ENCODE peak calls at places on chromosomes 12 and 14, in four cellular contexts. Z is suprapubic skin, O is stomach, U is tibial nerve. A is an unnamed sample.

GRCh38 chr12:95083471-95083870 is 10.1 kb upstream of the NR2C1 start:
- DNase-seq in U (no peak), O (no peak), Z (no peak), A (no peak)

GRCh38 chr12:69732088-69732487 is 6.6 kb upstream of the RAB3IP start:
- DNase-seq in Z (no peak), U (no peak), O (no peak), A (no peak)

GRCh38 chr12:89690925-89691324 is 17.7 kb downstream of the ATP2B1 start:
- DNase-seq in U (no peak), Z (no peak), O (no peak), A (no peak)

GRCh38 chr14:26596722-26597030 is 1.2 kb downstream of the NOVA1 start:
- DNase-seq in O (no peak), Z (no peak), U (peak), A (no peak)

GRCh38 chr14:33611405-33612183 is 339.3 kb downstream of the EGLN3 start:
- DNase-seq in O (no peak), U (no peak), Z (no peak), A (no peak)

GRCh38 chr12:66831495-66831894 is 152.6 kb upstream of the GRIP1 start:
- DNase-seq in O (no peak), Z (no peak), U (no peak), A (no peak)

GRCh38 chr12:59972941-59973340 is 377.1 kb downstream of the SLC16A7 start:
- DNase-seq in U (no peak), Z (no peak), O (no peak), A (no peak)

GRCh38 chr12:69475237-69475984 is 5.2 kb downstream of the FRS2 start:
- DNase-seq in U (no peak), Z (no peak), O (no peak), A (no peak)

GRCh38 chr12:122395319-122395718 is 27.1 kb downstream of the CLIP1 start:
- DNase-seq in U (no peak), Z (no peak), O (no peak), A (no peak)

GRCh38 chr12:124862768-124863408 is 776 bp downstream of the SCARB1 start:
- DNase-seq in Z (no peak), U (no peak), O (no peak), A (no peak)

GRCh38 chr12:109443794-109444193 is 33.3 kb downstream of the KCTD10 start:
- DNase-seq in O (no peak), U (no peak), Z (no peak), A (no peak)
- H3K4me3 ChIP-seq in O (no peak), U (no peak), Z (no peak), A (no peak)

GRCh38 chr14:44896275-44897040 is 65.3 kb downstream of the KLHL28 start:
- DNase-seq in U (no peak), O (no peak), Z (no peak), A (no peak)

GRCh38 chr14:44898547-44898946 is 63.2 kb downstream of the KLHL28 start:
- DNase-seq in O (no peak), Z (no peak), U (no peak), A (no peak)

GRCh38 chr14:44895716-44896115 is 66.0 kb downstream of the KLHL28 start:
- DNase-seq in U (no peak), O (no peak), Z (no peak), A (no peak)

GRCh38 chr14:44897844-44898151 is 63.9 kb downstream of the KLHL28 start:
- DNase-seq in O (no peak), U (no peak), Z (no peak), A (no peak)

DNA sequence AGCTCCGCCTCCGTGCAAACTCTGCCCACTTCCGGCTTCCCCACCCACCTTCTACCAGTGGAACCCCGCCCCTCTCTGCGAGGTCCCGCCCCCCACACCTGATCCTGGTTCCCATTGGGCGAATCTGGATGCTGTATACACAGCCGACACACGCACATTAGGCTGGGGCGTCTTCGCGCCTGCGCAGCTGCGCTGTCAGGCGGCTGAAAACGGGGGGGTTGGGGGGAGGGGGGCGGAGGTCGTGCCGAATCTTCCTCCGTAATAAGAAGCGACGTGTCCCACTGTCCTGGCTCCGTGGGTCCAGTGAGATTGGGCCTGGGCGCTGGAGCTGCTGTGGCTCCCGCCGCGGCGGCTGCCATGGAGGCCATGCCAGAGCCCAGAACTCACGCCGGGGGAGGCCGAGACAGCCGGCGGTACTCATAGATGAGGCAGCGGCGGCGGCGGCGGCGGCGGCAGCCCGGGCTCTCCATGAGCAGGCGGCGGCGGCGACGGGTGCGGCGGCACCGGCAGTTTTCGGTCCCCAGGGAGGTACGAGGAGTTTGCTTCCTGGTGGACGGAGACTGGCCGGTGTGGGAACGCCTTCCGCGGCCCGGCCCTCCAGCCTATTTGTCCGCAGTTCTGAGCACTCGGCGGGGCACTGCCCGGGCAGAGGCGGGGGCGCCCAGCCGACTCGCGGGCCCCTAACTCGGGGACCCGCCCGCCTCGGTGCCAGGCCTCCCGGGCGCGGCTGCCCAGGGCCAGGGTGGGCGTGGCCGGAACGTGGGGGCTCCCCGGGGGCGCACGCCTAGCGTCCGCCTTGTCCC is 64.5 kb downstream of the KLHL28 start:
- DNase-seq in U (peak), Z (peak), O (peak), A (peak)
- TF ChIP-seq POLR2A in U (peak), Z (peak), O (no peak), A (peak)

DNA sequence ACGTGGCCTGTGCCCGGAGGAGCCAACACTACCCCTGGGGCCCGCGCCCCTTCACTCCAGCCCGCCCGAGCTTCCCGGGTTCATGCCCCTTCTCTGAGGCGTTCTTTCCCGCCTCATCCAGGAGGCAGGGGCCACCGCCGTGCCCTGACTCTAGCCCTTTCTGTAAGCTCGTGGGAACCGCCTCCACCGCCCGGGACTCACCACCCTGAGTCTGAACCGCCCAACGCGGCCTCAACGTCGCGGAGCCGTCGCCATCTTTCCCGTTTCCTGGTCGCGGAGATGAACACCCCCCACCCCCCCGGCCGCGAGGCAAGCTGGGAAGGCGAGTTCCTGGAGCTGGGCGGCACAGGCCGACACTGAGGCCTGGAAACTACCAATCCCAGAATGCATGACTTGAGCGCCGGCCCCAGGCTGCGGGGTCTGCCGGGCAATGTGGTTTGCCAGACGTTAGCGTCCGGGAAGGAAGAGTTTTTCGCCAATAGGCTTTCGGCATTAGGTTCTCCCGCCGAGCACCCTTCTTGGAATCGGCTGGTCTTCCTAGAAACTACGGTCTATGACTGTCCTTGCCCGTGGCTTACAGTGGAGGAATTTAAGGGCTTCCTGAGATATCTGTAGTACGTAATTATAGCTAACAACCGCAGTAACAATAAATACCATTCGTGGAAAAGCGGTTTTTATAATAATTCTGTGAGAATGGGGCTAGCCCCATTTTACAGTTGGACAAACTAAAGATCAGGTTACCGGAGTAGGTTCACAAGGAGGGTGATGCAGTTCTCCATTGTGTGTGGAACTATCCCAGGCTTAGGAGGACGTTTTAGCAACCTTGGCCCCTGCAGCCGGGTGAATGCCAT is at the start of gene DDX23:
- DNase-seq in U (peak), Z (peak), O (peak), A (peak)
- TF ChIP-seq EP300 in U (peak), Z (no peak), O (peak), A (peak)

GRCh38 chr12:1533205-1533601 is 61.2 kb downstream of the FBXL14 start:
- DNase-seq in O (no peak), Z (no peak), U (no peak), A (no peak)

GRCh38 chr12:1534708-1535107 is 59.7 kb downstream of the FBXL14 start:
- DNase-seq in O (no peak), U (no peak), Z (no peak), A (no peak)

GRCh38 chr12:1532796-1533195 is 61.6 kb downstream of the FBXL14 start:
- DNase-seq in U (no peak), Z (no peak), O (no peak), A (no peak)

GRCh38 chr12:1532367-1532752 is 62.0 kb downstream of the FBXL14 start:
- DNase-seq in Z (no peak), O (no peak), U (no peak), A (no peak)

DNA sequence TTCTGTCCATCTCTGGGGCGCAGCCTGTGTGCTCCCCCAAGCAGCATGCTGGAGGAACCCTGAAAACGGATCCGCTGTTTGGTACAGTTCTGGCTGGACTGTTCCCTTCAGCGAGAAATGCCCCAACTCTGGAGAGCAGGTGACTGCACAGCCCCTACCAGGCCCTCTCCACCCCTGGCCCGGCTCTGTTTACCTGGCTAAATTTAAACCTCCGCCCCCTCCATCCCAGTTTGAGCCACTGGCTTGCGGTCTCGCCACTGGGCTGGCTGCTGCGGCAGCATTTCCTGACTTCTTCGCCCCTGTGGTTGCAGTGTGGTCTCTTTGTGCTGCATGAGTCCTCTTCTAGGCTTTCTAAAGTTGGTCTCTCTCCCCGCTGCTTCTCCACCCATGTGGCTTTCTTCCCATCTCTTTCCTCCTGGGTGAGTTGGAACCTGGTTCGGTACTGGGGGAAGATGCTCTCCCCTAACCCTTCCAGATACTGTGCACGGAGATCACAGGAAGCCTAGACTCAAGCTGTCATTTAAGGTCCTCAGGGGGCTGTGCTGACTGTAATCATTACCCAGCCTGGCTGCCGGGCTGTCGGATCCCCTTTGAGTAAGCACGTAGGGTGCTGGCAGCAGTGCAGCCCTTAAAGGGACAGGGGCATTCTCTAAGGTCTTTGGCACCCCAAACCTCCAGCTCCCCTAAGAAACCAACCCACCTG is 60.6 kb downstream of the FBXL14 start:
- DNase-seq in Z (no peak), U (no peak), O (no peak), A (no peak)
- H3K4me3 ChIP-seq in Z (peak), U (no peak), O (peak), A (no peak)

GRCh38 chr14:32201196-32201815 is 539 bp upstream of the RNU6-7 start:
- DNase-seq in U (peak), Z (peak), O (peak), A (peak)

GRCh38 chr14:32202468-32202865 is 602 bp downstream of the RNU6-8 start:
- DNase-seq in O (no peak), Z (no peak), U (no peak), A (peak)

GRCh38 chr14:32201816-32202467 is at the start of gene RNU6-7:
- DNase-seq in O (no peak), Z (no peak), U (no peak), A (peak)

GRCh38 chr14:32203928-32204357 is 874 bp upstream of the RNU6-8 start:
- DNase-seq in O (no peak), Z (no peak), U (no peak), A (peak)

DNA sequence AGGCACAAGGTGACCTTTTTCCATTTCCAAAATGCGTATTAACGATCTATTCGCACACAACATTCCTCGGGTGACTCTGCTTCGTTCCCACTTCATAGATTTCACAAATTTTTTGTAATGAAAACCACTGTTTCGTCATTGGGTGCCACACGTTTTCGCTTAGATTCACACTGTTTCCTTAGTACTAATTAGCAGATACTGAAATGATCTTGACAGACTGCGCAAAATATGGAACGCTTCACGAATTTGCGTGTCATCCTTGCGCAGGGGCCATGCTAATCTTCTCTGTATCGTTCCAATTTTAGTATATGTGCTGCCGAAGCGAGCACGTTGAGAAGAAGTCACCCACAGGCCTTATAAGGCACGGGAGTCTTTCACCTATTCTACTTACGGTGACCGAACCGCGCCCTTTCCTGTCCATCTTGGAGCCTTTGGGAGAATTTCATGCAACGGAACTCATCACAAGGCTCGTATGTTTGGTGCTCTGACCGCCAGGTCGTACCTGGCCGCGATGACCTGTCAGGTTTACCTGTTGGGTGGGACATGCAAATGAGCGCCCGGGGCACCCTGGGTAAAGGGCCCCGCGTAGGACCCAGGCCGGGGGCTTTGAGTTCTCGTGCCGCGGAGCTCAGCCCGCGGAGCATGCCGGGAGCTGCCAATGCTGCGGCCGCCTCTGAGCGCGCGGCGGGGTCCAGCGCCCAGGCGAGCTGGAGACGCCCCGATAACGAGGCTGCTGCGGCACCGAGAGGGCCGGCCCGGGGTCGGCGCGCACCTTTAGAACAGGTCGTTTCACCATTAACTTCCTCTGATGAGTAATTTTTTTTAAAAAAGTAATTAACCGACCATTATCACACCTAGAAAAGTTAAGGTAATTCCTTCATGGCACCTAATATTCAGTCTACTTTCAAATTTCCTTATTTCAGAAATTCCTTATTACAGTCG is at the start of gene RNU6-8:
- DNase-seq in U (peak), Z (peak), O (peak), A (peak)
- TF ChIP-seq POLR2A in U (peak), Z (no peak), O (no peak), A (peak)

DNA sequence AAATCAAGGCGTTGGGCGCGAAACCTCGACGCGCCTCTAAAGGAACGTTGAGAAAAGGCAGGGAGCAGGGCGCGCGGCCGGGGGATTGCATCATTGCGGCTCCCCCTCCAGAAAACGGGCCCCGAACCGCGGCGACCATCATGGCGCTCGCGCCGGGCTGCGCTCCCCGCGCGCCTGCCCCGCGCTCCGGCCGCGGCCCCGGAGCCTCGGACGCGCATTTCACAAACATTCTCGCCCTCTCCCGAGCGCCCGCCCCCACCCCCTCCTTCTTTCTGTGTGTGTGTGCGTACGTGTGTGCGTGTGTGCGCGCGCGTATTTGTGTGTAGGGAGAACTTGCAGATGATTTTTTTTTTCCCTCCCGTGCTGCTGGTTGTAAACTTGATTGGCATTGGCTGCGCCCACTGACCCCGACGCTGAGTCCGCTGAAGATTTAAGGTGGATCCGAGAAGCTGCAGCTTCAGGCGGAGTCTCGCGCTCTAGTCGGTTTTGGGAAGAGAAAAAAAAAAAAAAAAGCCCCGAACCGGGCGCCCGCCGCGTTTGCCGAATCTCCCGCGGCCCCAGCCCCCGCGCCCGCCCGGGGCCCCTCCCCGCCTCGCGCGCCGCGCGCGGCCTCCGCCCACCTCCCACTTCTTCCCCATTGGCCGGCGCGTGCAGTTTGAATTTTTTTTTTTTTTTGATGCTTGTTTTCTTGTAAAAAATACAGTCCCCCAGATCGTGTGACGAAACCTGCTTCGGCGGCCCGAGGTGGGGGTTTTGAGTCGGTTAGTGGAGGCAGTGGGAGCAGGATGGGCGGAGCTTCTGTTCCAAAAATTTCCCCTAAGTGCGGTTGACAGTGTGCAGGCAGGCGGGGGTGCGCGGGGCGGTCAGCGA is 8.2 kb downstream of the CDKN1B start:
- DNase-seq in Z (peak), U (peak), O (peak), A (peak)
- TF ChIP-seq EP300 in Z (no peak), U (peak), O (no peak), A (no peak)

GRCh38 chr14:44339862-44340261 is 167.2 kb downstream of the FSCB start:
- DNase-seq in O (no peak), U (no peak), Z (no peak), A (no peak)

GRCh38 chr14:44339256-44339655 is 167.8 kb downstream of the FSCB start:
- DNase-seq in O (no peak), U (no peak), Z (no peak), A (no peak)
- H3K4me3 ChIP-seq in O (no peak), U (no peak), Z (no peak), A (no peak)

A was measured in ovary.